ENCODE peak calls at places on chromosomes 16 and 17, in ten cellular contexts. One of them, this sample, is unnamed. For H3K36me3, the result is how much of the 10 kb centered on the place peaks cover.

GRCh38 chr16:4093495-4094137 is 22.6 kb downstream of the ADCY9 start:
- DNase-seq in left ventricle myocardium inferior: peak
- DNase-seq in left lung: peak
- DNase-seq in upper lobe of right lung: peak
- DNase-seq in CD8-positive, alpha-beta T cell: no peak
- DNase-seq in heart right ventricle: peak
- DNase-seq in H1: no peak
- DNase-seq in stomach: no peak
- DNase-seq in GM23338: no peak
- DNase-seq in esophagus squamous epithelium: no peak
- DNase-seq in this sample: no peak

GRCh38 chr16:69476920-69477418 is 52.5 kb downstream of the CYB5B start:
- DNase-seq in stomach: no peak
- DNase-seq in left lung: no peak
- DNase-seq in upper lobe of right lung: no peak
- DNase-seq in CD8-positive, alpha-beta T cell: no peak
- DNase-seq in heart right ventricle: no peak
- DNase-seq in GM23338: no peak
- DNase-seq in esophagus squamous epithelium: no peak
- DNase-seq in H1: no peak
- DNase-seq in left ventricle myocardium inferior: no peak
- DNase-seq in this sample: peak

GRCh38 chr16:57141822-57142631 is 43.8 kb downstream of the PSME3IP1 start:
- DNase-seq in upper lobe of right lung: peak
- DNase-seq in left ventricle myocardium inferior: no peak
- DNase-seq in CD8-positive, alpha-beta T cell: peak
- DNase-seq in stomach: no peak
- DNase-seq in left lung: no peak
- DNase-seq in heart right ventricle: no peak
- DNase-seq in H1: no peak
- DNase-seq in esophagus squamous epithelium: no peak
- DNase-seq in GM23338: no peak
- DNase-seq in this sample: no peak

GRCh38 chr16:4944333-4945281 is 7.7 kb upstream of the PPL start:
- DNase-seq in left ventricle myocardium inferior: peak
- DNase-seq in GM23338: peak
- DNase-seq in upper lobe of right lung: peak
- DNase-seq in esophagus squamous epithelium: no peak
- DNase-seq in CD8-positive, alpha-beta T cell: no peak
- DNase-seq in heart right ventricle: peak
- DNase-seq in H1: peak
- DNase-seq in left lung: peak
- DNase-seq in stomach: peak
- DNase-seq in this sample: peak

GRCh38 chr16:88628512-88628974 is 9.8 kb upstream of the IL17C start:
- DNase-seq in heart right ventricle: peak
- DNase-seq in upper lobe of right lung: no peak
- DNase-seq in esophagus squamous epithelium: no peak
- DNase-seq in left ventricle myocardium inferior: peak
- DNase-seq in H1: peak
- DNase-seq in stomach: no peak
- DNase-seq in left lung: no peak
- DNase-seq in CD8-positive, alpha-beta T cell: no peak
- DNase-seq in GM23338: peak
- DNase-seq in this sample: no peak

GRCh38 chr17:19248149-19248922 is 11.2 kb downstream of the EPN2 start:
- DNase-seq in GM23338: no peak
- DNase-seq in esophagus squamous epithelium: no peak
- DNase-seq in H1: no peak
- DNase-seq in upper lobe of right lung: no peak
- DNase-seq in left ventricle myocardium inferior: no peak
- DNase-seq in CD8-positive, alpha-beta T cell: no peak
- DNase-seq in heart right ventricle: no peak
- DNase-seq in left lung: no peak
- DNase-seq in stomach: no peak
- DNase-seq in this sample: no peak

GRCh38 chr16:73083271-73083670 is 35.3 kb upstream of the ZFHX3 start:
- DNase-seq in upper lobe of right lung: no peak
- DNase-seq in GM23338: no peak
- DNase-seq in stomach: no peak
- DNase-seq in H1: no peak
- DNase-seq in left ventricle myocardium inferior: no peak
- DNase-seq in left lung: no peak
- DNase-seq in esophagus squamous epithelium: no peak
- DNase-seq in CD8-positive, alpha-beta T cell: no peak
- DNase-seq in heart right ventricle: no peak
- DNase-seq in this sample: peak

GRCh38 chr17:44529864-44530263 is 26.7 kb upstream of the GPATCH8 start:
- DNase-seq in left lung: no peak
- DNase-seq in heart right ventricle: no peak
- DNase-seq in H1: no peak
- DNase-seq in left ventricle myocardium inferior: no peak
- DNase-seq in GM23338: no peak
- DNase-seq in esophagus squamous epithelium: no peak
- DNase-seq in stomach: no peak
- DNase-seq in upper lobe of right lung: no peak
- DNase-seq in CD8-positive, alpha-beta T cell: no peak
- DNase-seq in this sample: no peak

GRCh38 chr16:90043526-90043925 is 24.3 kb upstream of the DBNDD1 start:
- DNase-seq in CD8-positive, alpha-beta T cell: no peak
- DNase-seq in upper lobe of right lung: peak
- DNase-seq in stomach: no peak
- DNase-seq in left lung: no peak
- DNase-seq in left ventricle myocardium inferior: no peak
- DNase-seq in H1: no peak
- DNase-seq in GM23338: no peak
- DNase-seq in esophagus squamous epithelium: no peak
- DNase-seq in heart right ventricle: no peak
- DNase-seq in this sample: no peak

GRCh38 chr16:2033057-2033911 is 6.6 kb downstream of the NHERF2 start:
- DNase-seq in esophagus squamous epithelium: no peak
- DNase-seq in H1: peak
- DNase-seq in GM23338: no peak
- DNase-seq in stomach: peak
- DNase-seq in upper lobe of right lung: peak
- DNase-seq in left ventricle myocardium inferior: peak
- DNase-seq in heart right ventricle: peak
- DNase-seq in left lung: no peak
- DNase-seq in CD8-positive, alpha-beta T cell: peak
- DNase-seq in this sample: no peak

GRCh38 chr16:15988268-15989013 is 39.0 kb downstream of the ABCC1 start:
- DNase-seq in heart right ventricle: no peak
- DNase-seq in left ventricle myocardium inferior: no peak
- DNase-seq in CD8-positive, alpha-beta T cell: no peak
- DNase-seq in left lung: no peak
- DNase-seq in esophagus squamous epithelium: no peak
- DNase-seq in GM23338: no peak
- DNase-seq in H1: no peak
- DNase-seq in stomach: no peak
- DNase-seq in upper lobe of right lung: no peak
- DNase-seq in this sample: no peak

GRCh38 chr17:80219013-80219776 is 938 bp downstream of the SGSH start:
- DNase-seq in stomach: peak
- DNase-seq in GM23338: peak
- DNase-seq in H1: no peak
- DNase-seq in upper lobe of right lung: peak
- DNase-seq in esophagus squamous epithelium: peak
- DNase-seq in heart right ventricle: peak
- DNase-seq in left lung: peak
- DNase-seq in left ventricle myocardium inferior: peak
- DNase-seq in CD8-positive, alpha-beta T cell: peak
- DNase-seq in this sample: peak

GRCh38 chr17:6392609-6393367 is 42.1 kb downstream of the AIPL1 start:
- DNase-seq in heart right ventricle: no peak
- DNase-seq in CD8-positive, alpha-beta T cell: no peak
- DNase-seq in stomach: no peak
- DNase-seq in left ventricle myocardium inferior: no peak
- DNase-seq in GM23338: peak
- DNase-seq in H1: no peak
- DNase-seq in left lung: no peak
- DNase-seq in upper lobe of right lung: no peak
- DNase-seq in esophagus squamous epithelium: no peak
- DNase-seq in this sample: no peak

GRCh38 chr17:41824086-41824485 is 11.3 kb downstream of the FKBP10 start:
- DNase-seq in H1: no peak
- DNase-seq in GM23338: no peak
- DNase-seq in upper lobe of right lung: no peak
- DNase-seq in heart right ventricle: no peak
- DNase-seq in left lung: no peak
- DNase-seq in CD8-positive, alpha-beta T cell: no peak
- DNase-seq in stomach: no peak
- DNase-seq in esophagus squamous epithelium: no peak
- DNase-seq in left ventricle myocardium inferior: no peak
- DNase-seq in this sample: no peak

GRCh38 chr17:14871921-14872320 is 393.2 kb downstream of the PMP22 start:
- DNase-seq in esophagus squamous epithelium: no peak
- DNase-seq in H1: no peak
- DNase-seq in left lung: no peak
- DNase-seq in stomach: no peak
- DNase-seq in heart right ventricle: no peak
- DNase-seq in left ventricle myocardium inferior: no peak
- DNase-seq in GM23338: no peak
- DNase-seq in CD8-positive, alpha-beta T cell: no peak
- DNase-seq in upper lobe of right lung: no peak
- DNase-seq in this sample: no peak

GRCh38 chr17:59406808-59407381 is 75.4 kb downstream of the YPEL2 start:
- DNase-seq in CD8-positive, alpha-beta T cell: no peak
- DNase-seq in upper lobe of right lung: no peak
- DNase-seq in H1: no peak
- DNase-seq in esophagus squamous epithelium: no peak
- DNase-seq in left lung: no peak
- DNase-seq in stomach: no peak
- DNase-seq in GM23338: no peak
- DNase-seq in left ventricle myocardium inferior: no peak
- DNase-seq in heart right ventricle: peak
- DNase-seq in this sample: peak

GRCh38 chr17:74514632-74515035 is 16.6 kb downstream of the CD300LB start:
- DNase-seq in left ventricle myocardium inferior: no peak
- DNase-seq in stomach: peak
- DNase-seq in upper lobe of right lung: no peak
- DNase-seq in left lung: no peak
- DNase-seq in esophagus squamous epithelium: no peak
- DNase-seq in CD8-positive, alpha-beta T cell: no peak
- DNase-seq in GM23338: no peak
- DNase-seq in H1: no peak
- DNase-seq in heart right ventricle: no peak
- DNase-seq in this sample: no peak

GRCh38 chr16:88374736-88375135 is 8.0 kb upstream of the ZNF469 start:
- DNase-seq in upper lobe of right lung: peak
- DNase-seq in heart right ventricle: no peak
- DNase-seq in esophagus squamous epithelium: no peak
- DNase-seq in stomach: no peak
- DNase-seq in CD8-positive, alpha-beta T cell: no peak
- DNase-seq in left ventricle myocardium inferior: no peak
- DNase-seq in left lung: peak
- DNase-seq in GM23338: no peak
- DNase-seq in H1: no peak
- DNase-seq in this sample: no peak

GRCh38 chr17:68532826-68533225 is 20.6 kb downstream of the PRKAR1A start:
- DNase-seq in upper lobe of right lung: no peak
- DNase-seq in left ventricle myocardium inferior: no peak
- DNase-seq in CD8-positive, alpha-beta T cell: no peak
- DNase-seq in H1: no peak
- DNase-seq in GM23338: no peak
- DNase-seq in heart right ventricle: no peak
- DNase-seq in esophagus squamous epithelium: no peak
- DNase-seq in stomach: no peak
- DNase-seq in left lung: no peak
- DNase-seq in this sample: no peak

GRCh38 chr17:78170692-78171590 is 2.6 kb downstream of the SYNGR2 start:
- DNase-seq in CD8-positive, alpha-beta T cell: no peak
- DNase-seq in left ventricle myocardium inferior: no peak
- DNase-seq in H1: no peak
- DNase-seq in esophagus squamous epithelium: no peak
- DNase-seq in heart right ventricle: no peak
- DNase-seq in upper lobe of right lung: no peak
- DNase-seq in left lung: no peak
- DNase-seq in stomach: no peak
- DNase-seq in GM23338: no peak
- DNase-seq in this sample: no peak
- TF ChIP-seq CTCF in CD8-positive, alpha-beta T cell: no peak
- TF ChIP-seq CTCF in left ventricle myocardium inferior: no peak
- TF ChIP-seq CTCF in H1: no peak
- TF ChIP-seq CTCF in esophagus squamous epithelium: no peak
- TF ChIP-seq CTCF in heart right ventricle: no peak
- TF ChIP-seq CTCF in upper lobe of right lung: no peak
- TF ChIP-seq CTCF in left lung: no peak
- TF ChIP-seq CTCF in stomach: no peak
- TF ChIP-seq CTCF in GM23338: no peak
- TF ChIP-seq CTCF in this sample: no peak

DNA sequence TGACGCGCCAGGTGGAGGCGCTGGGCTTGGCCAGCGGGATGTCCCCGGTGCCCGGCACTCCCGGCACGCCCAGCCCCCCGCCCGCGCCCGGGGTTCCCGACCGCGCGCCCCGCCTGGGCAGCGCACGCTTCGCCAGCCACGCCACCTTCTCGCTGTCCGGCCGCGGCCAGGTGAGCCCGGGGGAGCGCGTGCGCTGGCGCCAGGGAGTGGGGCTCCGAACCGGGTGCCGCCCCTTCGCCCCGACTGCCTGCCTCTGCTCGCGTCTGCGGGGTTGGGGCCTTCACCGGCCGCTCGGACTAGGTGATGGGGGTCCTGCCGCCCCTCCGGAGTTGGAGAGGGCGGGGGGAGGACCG is 482 bp downstream of the SMTNL2 start:
- DNase-seq in stomach: no peak
- DNase-seq in GM23338: peak
- DNase-seq in CD8-positive, alpha-beta T cell: no peak
- DNase-seq in esophagus squamous epithelium: no peak
- DNase-seq in left ventricle myocardium inferior: no peak
- DNase-seq in upper lobe of right lung: peak
- DNase-seq in left lung: no peak
- DNase-seq in H1: peak
- DNase-seq in heart right ventricle: no peak
- DNase-seq in this sample: no peak
- H3K4me3 ChIP-seq in stomach: peak
- H3K4me3 ChIP-seq in GM23338: peak
- H3K4me3 ChIP-seq in CD8-positive, alpha-beta T cell: no peak
- H3K4me3 ChIP-seq in esophagus squamous epithelium: peak
- H3K4me3 ChIP-seq in left ventricle myocardium inferior: peak
- H3K4me3 ChIP-seq in upper lobe of right lung: peak
- H3K4me3 ChIP-seq in left lung: peak
- H3K4me3 ChIP-seq in H1: peak
- H3K4me3 ChIP-seq in heart right ventricle: peak
- H3K4me3 ChIP-seq in this sample: peak

GRCh38 chr17:81565231-81565630 is 13.1 kb upstream of the FAAP100 start:
- DNase-seq in left lung: no peak
- DNase-seq in GM23338: no peak
- DNase-seq in upper lobe of right lung: no peak
- DNase-seq in CD8-positive, alpha-beta T cell: no peak
- DNase-seq in stomach: no peak
- DNase-seq in left ventricle myocardium inferior: no peak
- DNase-seq in esophagus squamous epithelium: no peak
- DNase-seq in heart right ventricle: no peak
- DNase-seq in H1: no peak
- DNase-seq in this sample: no peak
- H3K36me3 ChIP-seq in left lung: under half
- H3K36me3 ChIP-seq in GM23338: under half
- H3K36me3 ChIP-seq in upper lobe of right lung: half or more
- H3K36me3 ChIP-seq in CD8-positive, alpha-beta T cell: under half
- H3K36me3 ChIP-seq in stomach: half or more
- H3K36me3 ChIP-seq in left ventricle myocardium inferior: half or more
- H3K36me3 ChIP-seq in esophagus squamous epithelium: half or more
- H3K36me3 ChIP-seq in heart right ventricle: half or more
- H3K36me3 ChIP-seq in H1: under half
- H3K36me3 ChIP-seq in this sample: under half

GRCh38 chr17:17681744-17682292 is 560 bp downstream of the RAI1 start:
- DNase-seq in stomach: no peak
- DNase-seq in H1: no peak
- DNase-seq in GM23338: no peak
- DNase-seq in CD8-positive, alpha-beta T cell: peak
- DNase-seq in esophagus squamous epithelium: no peak
- DNase-seq in upper lobe of right lung: peak
- DNase-seq in left ventricle myocardium inferior: peak
- DNase-seq in heart right ventricle: peak
- DNase-seq in left lung: peak
- DNase-seq in this sample: no peak
- TF ChIP-seq CTCF in stomach: no peak
- TF ChIP-seq CTCF in H1: no peak
- TF ChIP-seq CTCF in GM23338: peak
- TF ChIP-seq CTCF in CD8-positive, alpha-beta T cell: no peak
- TF ChIP-seq CTCF in esophagus squamous epithelium: no peak
- TF ChIP-seq CTCF in upper lobe of right lung: no peak
- TF ChIP-seq CTCF in left ventricle myocardium inferior: no peak
- TF ChIP-seq CTCF in heart right ventricle: no peak
- TF ChIP-seq CTCF in left lung: no peak
- TF ChIP-seq CTCF in this sample: no peak

This sample was measured in kidney epithelial cell.